ENCODE peak calls at places on chromosomes 1 and 21, in six cellular contexts. I is stimulated activated CD8-positive, alpha-beta memory T cell treated with anti-CD3 and anti-CD28 coated beads, Interleukin-4, amount 100 ng/mL, for 1 hour; Q is NCI-H1105; T is NCI-H748 treated with DMSO at 0.1 percent for 48 hours; D is IMR-90; K is NCI-H146. M is an unnamed sample.

GRCh38 chr1:43143441-43143888 is 28.6 kb downstream of the EBNA1BP2 start:
- DNase-seq in I (no peak), Q (no peak), T (no peak), D (no peak), K (no peak), M (no peak)

GRCh38 chr1:59738152-59738551 is 76.6 kb upstream of the HOOK1 start:
- DNase-seq in I (no peak), Q (no peak), T (no peak), D (peak; percentile 93), K (peak; percentile 66), M (no peak)

GRCh38 chr1:85109475-85109874 is 61.2 kb upstream of the MCOLN3 start:
- DNase-seq in I (no peak), Q (peak; percentile 46), T (peak; percentile 32), D (peak; percentile 75), K (peak; percentile 76), M (peak; percentile 85)

GRCh38 chr1:54973205-54973921 is 7.1 kb upstream of the TMEM61 start:
- DNase-seq in I (no peak), Q (no peak), T (no peak), D (peak; percentile 21), K (peak; percentile 68), M (peak; percentile 40)

GRCh38 chr1:200028586-200029034 is 1.1 kb downstream of the NR5A2 start:
- DNase-seq in I (no peak), Q (peak; percentile 28), T (peak; percentile 3), D (no peak), K (no peak), M (no peak)

GRCh38 chr1:30930631-30931173 is 22.1 kb upstream of the SDC3 start:
- DNase-seq in I (no peak), Q (no peak), T (no peak), D (no peak), K (no peak), M (no peak)

GRCh38 chr1:179128520-179128919 is 46.6 kb downstream of the TOR3A start:
- DNase-seq in I (no peak), Q (no peak), T (no peak), D (no peak), K (no peak), M (no peak)

GRCh38 chr1:76390451-76390850 is 315.9 kb downstream of the ST6GALNAC3 start:
- DNase-seq in I (no peak), Q (no peak), T (no peak), D (no peak), K (no peak), M (no peak)

GRCh38 chr1:171152533-171152932 is 32.6 kb upstream of the FMO2 start:
- DNase-seq in I (no peak), Q (peak; percentile 7), T (no peak), D (no peak), K (no peak), M (no peak)

GRCh38 chr1:225462429-225462713 is 34.5 kb upstream of the LBR start:
- DNase-seq in I (no peak), Q (peak; percentile 69), T (peak; percentile 55), D (no peak), K (peak; percentile 70), M (peak; percentile 47)

GRCh38 chr1:26838474-26839338 is 12.2 kb downstream of the ZDHHC18 start:
- DNase-seq in I (no peak), Q (no peak), T (no peak), D (no peak), K (no peak), M (no peak)

GRCh38 chr1:240687820-240688219 is 75.9 kb upstream of the GREM2 start:
- DNase-seq in I (no peak), Q (no peak), T (no peak), D (no peak), K (no peak), M (no peak)

GRCh38 chr1:220750126-220750525 is 2.0 kb downstream of the MTARC2 start:
- DNase-seq in I (no peak), Q (no peak), T (no peak), D (no peak), K (no peak), M (no peak)

GRCh38 chr1:224637510-224637909 is 21.4 kb downstream of the CNIH3 start:
- DNase-seq in I (no peak), Q (no peak), T (no peak), D (peak; percentile 95), K (no peak), M (no peak)

GRCh38 chr21:41217656-41218380 is 49.9 kb downstream of the BACE2 start:
- DNase-seq in I (no peak), Q (no peak), T (no peak), D (peak; percentile 74), K (no peak), M (no peak)

GRCh38 chr1:116110507-116111195 is 548 bp upstream of the MAB21L3 start:
- DNase-seq in I (no peak), Q (no peak), T (no peak), D (no peak), K (no peak), M (no peak)

GRCh38 chr1:221031015-221031889 is 152.0 kb downstream of the HLX start:
- DNase-seq in I (no peak), Q (no peak), T (no peak), D (no peak), K (no peak), M (no peak)

GRCh38 chr1:220631238-220631842 is 58.8 kb upstream of the C1orf115 start:
- DNase-seq in I (no peak), Q (no peak), T (peak; percentile 35), D (no peak), K (no peak), M (no peak)

GRCh38 chr1:116556289-116557006 is 14.4 kb downstream of the CD58 start:
- DNase-seq in I (peak; percentile 28), Q (no peak), T (no peak), D (peak; percentile 48), K (no peak), M (no peak)

GRCh38 chr1:93695411-93696005 is 13.9 kb upstream of the BCAR3 start:
- DNase-seq in I (no peak), Q (no peak), T (no peak), D (no peak), K (no peak), M (no peak)

GRCh38 chr1:39199593-39199992 is 4.9 kb upstream of the MACF1 start:
- DNase-seq in I (no peak), Q (no peak), T (no peak), D (no peak), K (no peak), M (no peak)

GRCh38 chr1:113630340-113631327 is 128.7 kb downstream of the PHTF1 start:
- DNase-seq in I (no peak), Q (no peak), T (no peak), D (no peak), K (no peak), M (no peak)

GRCh38 chr1:29119365-29119929 is 4.3 kb downstream of the TMEM200B start:
- DNase-seq in I (no peak), Q (no peak), T (no peak), D (peak; percentile 7), K (no peak), M (no peak)

GRCh38 chr1:76871355-76871974 is 4.2 kb downstream of the ST6GALNAC5 start:
- DNase-seq in I (no peak), Q (no peak), T (no peak), D (no peak), K (no peak), M (no peak)

GRCh38 chr1:116544588-116545358 is 26.1 kb downstream of the CD58 start:
- DNase-seq in I (no peak), Q (no peak), T (no peak), D (no peak), K (no peak), M (no peak)

GRCh38 chr1:37461698-37462436 is 12.5 kb upstream of the ZC3H12A start:
- DNase-seq in I (no peak), Q (no peak), T (no peak), D (no peak), K (no peak), M (no peak)

GRCh38 chr1:57475366-57475765 is 51.5 kb upstream of the DAB1 start:
- DNase-seq in I (no peak), Q (no peak), T (no peak), D (no peak), K (no peak), M (no peak)

GRCh38 chr1:32431736-32432400 is 33.0 kb upstream of the ZBTB8B start:
- DNase-seq in I (no peak), Q (no peak), T (no peak), D (no peak), K (no peak), M (no peak)

M was measured in NCI-H510A treated with DMSO at 0.1 percent for 48 hours.